ENCODE peak calls at places on chromosomes 12 and 14, in eight cellular contexts. M is vagina, I is K562, B is OCI-LY7, J is fibroblast of lung, X is testis, S is PC-9, Y is endodermal cell. U is an unnamed sample. For H3K4me1 and H3K9me3, the result is how much of the 10 kb centered on the place peaks cover.

GRCh38 chr12:117907108-117907689 is 61.6 kb downstream of the KSR2 start:
- DNase-seq in M (no peak), I (no peak), B (no peak), J (no peak), X (no peak), S (no peak), Y (no peak), U (no peak)

GRCh38 chr12:27463826-27464554 is 17.5 kb downstream of the SMCO2 start:
- DNase-seq in M (no peak), I (no peak), B (no peak), J (peak), X (peak), S (no peak), Y (no peak), U (no peak)

GRCh38 chr12:15131462-15131861 is 89.8 kb downstream of the RERG start:
- DNase-seq in M (no peak), I (no peak), B (no peak), J (peak), X (no peak), S (no peak), Y (no peak), U (no peak)

GRCh38 chr14:40656301-40656700 is 950.4 kb upstream of the LRFN5 start:
- DNase-seq in M (no peak), I (no peak), B (no peak), J (no peak), X (no peak), S (no peak), Y (no peak), U (no peak)

GRCh38 chr12:131893605-131894312 is 663 bp upstream of the ULK1 start:
- DNase-seq in M (no peak), I (peak), B (no peak), J (no peak), X (no peak), S (no peak), Y (no peak), U (no peak)

GRCh38 chr14:58270628-58271027 is 26.0 kb downstream of the PSMA3 start:
- DNase-seq in M (no peak), I (no peak), B (no peak), J (no peak), X (no peak), S (no peak), Y (no peak), U (no peak)

GRCh38 chr14:58904771-58905170 is 267.0 kb downstream of the DACT1 start:
- DNase-seq in M (no peak), I (no peak), B (no peak), J (no peak), X (no peak), S (no peak), Y (no peak), U (no peak)

GRCh38 chr12:130526813-130527212 is 189.1 kb downstream of the PIWIL1 start:
- DNase-seq in M (no peak), I (peak), B (no peak), J (no peak), X (peak), S (peak), Y (peak), U (no peak)

GRCh38 chr12:21169878-21170472 is 39.0 kb downstream of the SLCO1B1 start:
- DNase-seq in M (no peak), I (peak), B (peak), J (peak), X (peak), S (peak), Y (peak), U (peak)

GRCh38 chr12:130818381-130819247 is 20.4 kb downstream of the STX2 start:
- DNase-seq in M (no peak), I (peak), B (peak), J (peak), X (peak), S (peak), Y (peak), U (no peak)

GRCh38 chr12:12539411-12539810 is 23.3 kb downstream of the DUSP16 start:
- DNase-seq in M (no peak), I (no peak), B (no peak), J (no peak), X (no peak), S (no peak), Y (no peak), U (peak)

GRCh38 chr12:31650927-31651326 is 8.6 kb upstream of the ETFBKMT start:
- DNase-seq in M (no peak), I (no peak), B (no peak), J (no peak), X (no peak), S (no peak), Y (peak), U (no peak)

GRCh38 chr14:73142216-73142615 is 5.9 kb downstream of the PSEN1 start:
- DNase-seq in M (no peak), I (no peak), B (no peak), J (no peak), X (no peak), S (no peak), Y (no peak), U (no peak)

GRCh38 chr14:96362071-96362964 is 823 bp downstream of the ATG2B start:
- DNase-seq in M (no peak), I (peak), B (peak), J (peak), X (peak), S (peak), Y (peak), U (peak)

GRCh38 chr12:124053855-124054254 is 80.8 kb downstream of the ZNF664 start:
- DNase-seq in M (no peak), I (no peak), B (peak), J (peak), X (peak), S (peak), Y (peak), U (peak)

GRCh38 chr12:102479099-102479887 is 1.1 kb downstream of the IGF1 start:
- DNase-seq in M (no peak), I (no peak), B (no peak), J (no peak), X (no peak), S (no peak), Y (peak), U (no peak)

GRCh38 chr12:14770495-14771313 is 32.6 kb downstream of the WBP11 start:
- DNase-seq in M (peak), I (no peak), B (peak), J (peak), X (peak), S (peak), Y (peak), U (peak)

GRCh38 chr14:63857467-63858030 is 4.7 kb downstream of the SYNE2 start:
- DNase-seq in M (no peak), I (no peak), B (no peak), J (no peak), X (no peak), S (no peak), Y (no peak), U (peak)

GRCh38 chr12:122200541-122201175 is 2.9 kb upstream of the B3GNT4 start:
- DNase-seq in M (no peak), I (no peak), B (no peak), J (no peak), X (no peak), S (no peak), Y (peak), U (no peak)

GRCh38 chr12:94147991-94148840 is at the start of gene PLXNC1:
- DNase-seq in M (no peak), I (no peak), B (peak), J (peak), X (peak), S (no peak), Y (peak), U (peak)

GRCh38 chr14:61466249-61466904 is 145.0 kb downstream of the PRKCH start:
- DNase-seq in M (peak), I (no peak), B (no peak), J (peak), X (peak), S (no peak), Y (peak), U (no peak)
- H3K4me1 ChIP-seq in M (half or more), I (under half), B (under half), J (under half), X (under half), S (half or more), Y (under half), U (under half)

GRCh38 chr14:23708343-23708742 is 72.2 kb downstream of the DHRS2 start:
- DNase-seq in M (no peak), I (no peak), B (no peak), J (no peak), X (no peak), S (no peak), Y (no peak), U (no peak)
- H3K9me3 ChIP-seq in M (under half), I (under half), B (under half), J (under half), X (under half), S (under half), Y (half or more), U (under half)

DNA sequence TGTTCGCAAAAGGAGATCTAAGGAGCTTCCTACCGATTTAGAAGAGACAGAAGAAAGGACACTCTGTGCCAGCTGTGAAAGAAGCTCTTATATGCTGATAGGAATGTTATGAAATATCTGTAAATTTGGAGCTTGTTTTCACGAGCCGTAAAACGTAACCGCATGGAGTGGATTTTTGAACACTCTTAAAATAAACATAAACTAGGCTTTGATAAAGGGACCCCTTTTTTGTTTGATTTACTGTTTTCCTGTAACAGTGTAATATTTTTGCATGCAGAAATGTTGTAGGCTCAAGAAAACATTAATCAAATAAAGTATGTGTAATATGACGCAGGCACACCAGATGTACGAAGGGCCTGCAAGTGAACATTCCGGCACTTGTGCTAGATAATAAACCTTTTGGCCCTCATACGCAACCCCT is 346.8 kb downstream of the ETNK1 start:
- DNase-seq in M (no peak), I (no peak), B (no peak), J (peak), X (no peak), S (no peak), Y (no peak), U (no peak)
- H3K4me3 ChIP-seq in M (no peak), I (no peak), B (no peak), J (peak), X (no peak), S (no peak), Y (no peak), U (no peak)

GRCh38 chr14:51862171-51862838 is 1.9 kb downstream of the GNG2 start:
- DNase-seq in M (no peak), I (no peak), B (peak), J (peak), X (no peak), S (no peak), Y (no peak), U (no peak)
- H3K4me1 ChIP-seq in M (under half), I (under half), B (under half), J (under half), X (under half), S (under half), Y (under half), U (under half)

GRCh38 chr12:89499857-89500256 is 24.7 kb downstream of the GALNT4 start:
- DNase-seq in M (no peak), I (no peak), B (no peak), J (no peak), X (no peak), S (no peak), Y (no peak), U (no peak)

GRCh38 chr12:89504560-89505346 is 19.8 kb downstream of the GALNT4 start:
- DNase-seq in M (no peak), I (no peak), B (no peak), J (peak), X (no peak), S (no peak), Y (no peak), U (no peak)

GRCh38 chr12:89497467-89497866 is 27.1 kb downstream of the GALNT4 start:
- DNase-seq in M (no peak), I (no peak), B (no peak), J (peak), X (no peak), S (no peak), Y (no peak), U (no peak)

GRCh38 chr12:89506050-89506449 is 18.5 kb downstream of the GALNT4 start:
- DNase-seq in M (no peak), I (no peak), B (no peak), J (no peak), X (no peak), S (no peak), Y (no peak), U (no peak)

GRCh38 chr12:89501793-89502192 is 22.8 kb downstream of the GALNT4 start:
- DNase-seq in M (no peak), I (no peak), B (no peak), J (no peak), X (no peak), S (no peak), Y (no peak), U (no peak)
- H3K9me3 ChIP-seq in M (under half), I (under half), B (under half), J (under half), X (under half), S (under half), Y (under half), U (under half)

GRCh38 chr14:81170104-81170828 is 50.5 kb downstream of the GTF2A1 start:
- DNase-seq in M (peak), I (peak), B (peak), J (peak), X (peak), S (peak), Y (peak), U (peak)

GRCh38 chr14:81169711-81170103 is 51.1 kb downstream of the GTF2A1 start:
- DNase-seq in M (no peak), I (no peak), B (peak), J (peak), X (peak), S (peak), Y (no peak), U (no peak)

GRCh38 chr14:81172353-81172752 is 48.4 kb downstream of the GTF2A1 start:
- DNase-seq in M (no peak), I (no peak), B (no peak), J (no peak), X (no peak), S (no peak), Y (no peak), U (no peak)

GRCh38 chr14:81170829-81171195 is 49.9 kb downstream of the GTF2A1 start:
- DNase-seq in M (no peak), I (no peak), B (no peak), J (no peak), X (no peak), S (no peak), Y (no peak), U (no peak)

DNA sequence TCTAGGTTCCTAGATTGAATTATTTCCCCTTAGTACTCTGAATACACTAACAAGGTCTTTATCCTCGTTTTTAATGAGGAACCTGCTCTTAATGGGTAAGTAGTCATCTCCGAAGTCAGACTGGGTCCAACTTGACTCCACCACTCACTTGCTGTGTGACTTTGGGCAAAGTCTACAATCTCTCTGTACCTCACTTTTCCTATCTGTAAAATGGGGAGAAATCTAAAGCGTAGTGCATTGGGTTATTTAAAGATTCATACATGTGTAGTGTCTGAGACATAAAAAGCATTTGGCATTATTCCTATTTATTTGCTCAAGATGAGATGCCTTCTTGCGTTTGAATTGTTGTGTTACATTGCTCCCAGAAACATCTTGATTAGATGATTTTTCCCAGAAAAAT is 51.5 kb downstream of the GTF2A1 start:
- DNase-seq in M (no peak), I (no peak), B (no peak), J (no peak), X (no peak), S (no peak), Y (no peak), U (no peak)
- H3K4me3 ChIP-seq in M (peak), I (no peak), B (no peak), J (peak), X (peak), S (no peak), Y (peak), U (no peak)

DNA sequence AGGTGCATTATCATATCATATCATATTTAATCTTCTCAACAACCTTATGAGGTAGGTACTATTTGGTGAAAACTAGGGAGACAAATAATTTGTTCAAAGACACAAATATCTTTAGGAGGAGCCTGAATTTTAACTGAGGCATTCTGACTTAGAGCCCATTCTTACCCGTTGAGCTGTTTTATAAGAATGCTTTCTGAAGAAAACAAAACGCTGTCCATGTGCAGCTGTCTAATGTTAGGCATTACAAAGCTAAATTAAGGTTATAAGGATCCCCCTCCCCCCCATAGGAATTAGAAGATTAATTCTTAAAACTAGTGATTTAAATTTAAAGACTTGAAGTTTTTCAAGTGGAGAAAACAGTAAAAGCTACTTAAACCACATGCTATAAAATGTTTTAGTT is 6.4 kb downstream of the KTN1 start:
- DNase-seq in M (no peak), I (no peak), B (no peak), J (no peak), X (no peak), S (no peak), Y (no peak), U (peak)
- H3K4me1 ChIP-seq in M (half or more), I (under half), B (under half), J (under half), X (under half), S (half or more), Y (under half), U (half or more)

DNA sequence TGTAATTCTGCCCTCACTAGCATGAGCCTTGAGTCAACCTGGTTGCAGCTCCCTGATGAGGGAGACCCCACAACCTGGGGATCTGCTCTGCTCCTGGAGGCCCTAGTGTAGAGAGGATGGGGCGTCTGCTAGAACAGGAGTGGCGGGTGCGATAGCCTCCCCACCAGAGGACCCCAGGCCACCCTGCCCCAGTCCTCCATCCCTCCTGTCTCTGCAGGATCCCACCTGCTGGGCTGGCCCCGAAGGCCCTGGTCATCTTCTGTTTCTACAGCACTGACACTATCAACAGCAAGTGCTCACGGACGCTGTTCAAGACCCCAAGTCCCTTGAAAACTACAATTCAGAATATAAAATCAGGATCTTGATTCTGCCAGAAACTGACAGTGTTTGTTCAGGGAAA is 15.2 kb downstream of the ANHX start:
- DNase-seq in M (no peak), I (no peak), B (no peak), J (no peak), X (no peak), S (no peak), Y (no peak), U (no peak)
- H3K9me3 ChIP-seq in M (under half), I (under half), B (under half), J (under half), X (under half), S (under half), Y (half or more), U (under half)

DNA sequence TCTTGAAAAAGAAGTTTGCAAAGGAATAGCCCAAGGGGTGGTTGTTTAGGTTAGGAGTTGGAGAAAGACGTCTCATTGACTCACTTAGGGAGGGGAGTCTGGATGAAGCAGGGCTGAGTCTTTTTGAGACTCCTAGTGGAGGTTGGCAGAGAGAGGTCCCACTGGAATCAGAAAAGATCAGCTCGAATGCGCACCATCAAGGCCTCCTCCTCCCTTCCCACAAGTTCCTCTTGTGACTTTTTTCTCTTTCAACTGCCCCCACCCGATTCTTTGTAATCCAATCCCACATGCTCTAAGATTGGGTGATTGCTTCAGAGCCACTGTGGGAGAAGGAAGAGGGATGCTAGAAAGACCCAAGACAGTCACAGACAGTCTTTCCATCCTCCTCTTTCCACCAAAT is 2.0 kb downstream of the ARHGEF40 start:
- DNase-seq in M (no peak), I (no peak), B (no peak), J (peak), X (peak), S (no peak), Y (no peak), U (no peak)
- H3K4me3 ChIP-seq in M (peak), I (no peak), B (peak), J (peak), X (peak), S (peak), Y (peak), U (peak)

GRCh38 chr12:106758349-106758951 is 16.0 kb upstream of the RIC8B start:
- DNase-seq in M (no peak), I (no peak), B (no peak), J (no peak), X (no peak), S (no peak), Y (no peak), U (no peak)
- H3K4me1 ChIP-seq in M (under half), I (under half), B (under half), J (under half), X (under half), S (under half), Y (under half), U (under half)

U was measured in HAP-1.